ENCODE peak calls at places on chromosomes 3 and 15, in eight cellular contexts. Q is iPS DF 6.9, T is astrocyte, A is lower leg skin, S is iPS-NIHi11, O is HT-29, Z is iris pigment epithelial cell, P is posterior cingulate gyrus. X is an unnamed sample.

GRCh38 chr3:113847664-113848461 is 9.3 kb downstream of the GRAMD1C start:
- DNase-seq in Q (no peak), T (no peak), A (no peak), S (peak; percentile 12), O (peak; percentile 23), Z (no peak), P (no peak), X (no peak)

GRCh38 chr3:124383051-124383450 is 347.2 kb upstream of the UMPS start:
- DNase-seq in Q (no peak), T (no peak), A (no peak), S (no peak), O (no peak), Z (no peak), P (no peak), X (no peak)

GRCh38 chr3:112092439-112093179 is 6.4 kb downstream of the C3orf52 start:
- DNase-seq in Q (no peak), T (peak; percentile 67), A (no peak), S (peak; percentile 27), O (no peak), Z (no peak), P (no peak), X (no peak)

GRCh38 chr3:113697192-113698090 is 999 bp upstream of the USF3 start:
- DNase-seq in Q (no peak), T (no peak), A (peak; percentile 40), S (peak; percentile 27), O (peak; percentile 47), Z (peak; percentile 48), P (peak; percentile 17), X (peak; percentile 7)

GRCh38 chr15:68389936-68390790 is 41.8 kb downstream of the ITGA11 start:
- DNase-seq in Q (no peak), T (peak; percentile 87), A (no peak), S (no peak), O (no peak), Z (peak; percentile 77), P (peak; percentile 2), X (no peak)

GRCh38 chr3:195133462-195133861 is 137.5 kb downstream of the XXYLT1 start:
- DNase-seq in Q (no peak), T (peak; percentile 89), A (peak; percentile 80), S (no peak), O (peak; percentile 17), Z (no peak), P (peak; percentile 65), X (no peak)

GRCh38 chr3:40173291-40173710 is 136.2 kb upstream of the EIF1B start:
- DNase-seq in Q (no peak), T (no peak), A (no peak), S (no peak), O (no peak), Z (no peak), P (peak; percentile 76), X (no peak)

GRCh38 chr3:180947761-180948390 is 35.4 kb downstream of the FXR1 start:
- DNase-seq in Q (no peak), T (no peak), A (no peak), S (no peak), O (no peak), Z (no peak), P (no peak), X (no peak)

GRCh38 chr3:177647876-177648275 is 450.6 kb upstream of the TBL1XR1 start:
- DNase-seq in Q (no peak), T (no peak), A (no peak), S (no peak), O (no peak), Z (no peak), P (no peak), X (no peak)

GRCh38 chr15:32851619-32852416 is 134.0 kb downstream of the GREM1 start:
- DNase-seq in Q (no peak), T (peak; percentile 86), A (no peak), S (no peak), O (no peak), Z (peak; percentile 93), P (no peak), X (no peak)

GRCh38 chr3:78258798-78259197 is 1218.9 kb downstream of the ROBO2 start:
- DNase-seq in Q (no peak), T (peak; percentile 89), A (no peak), S (no peak), O (no peak), Z (peak; percentile 89), P (no peak), X (no peak)

GRCh38 chr3:162973518-162973917 is 1476.9 kb downstream of the OTOL1 start:
- DNase-seq in Q (no peak), T (no peak), A (no peak), S (no peak), O (no peak), Z (no peak), P (no peak), X (no peak)

GRCh38 chr15:89167267-89168176 is 53.9 kb downstream of the RLBP1 start:
- DNase-seq in Q (no peak), T (peak; percentile 91), A (no peak), S (no peak), O (peak; percentile 59), Z (peak; percentile 52), P (no peak), X (peak; percentile 10)

GRCh38 chr3:177203689-177204395 is 6.6 kb upstream of the TBL1XR1 start:
- DNase-seq in Q (no peak), T (no peak), A (no peak), S (no peak), O (no peak), Z (no peak), P (no peak), X (no peak)

GRCh38 chr3:54999159-54999558 is 71.3 kb upstream of the LRTM1 start:
- DNase-seq in Q (peak; percentile 60), T (peak; percentile 94), A (no peak), S (peak; percentile 76), O (peak; percentile 2), Z (peak; percentile 88), P (no peak), X (peak; percentile 2)

GRCh38 chr3:25471081-25471768 is 43.2 kb downstream of the RARB start:
- DNase-seq in Q (no peak), T (peak; percentile 56), A (no peak), S (no peak), O (no peak), Z (peak; percentile 91), P (no peak), X (no peak)

GRCh38 chr3:151383956-151384355 is 597 bp downstream of the P2RY12 start:
- DNase-seq in Q (no peak), T (no peak), A (no peak), S (no peak), O (no peak), Z (no peak), P (no peak), X (no peak)

GRCh38 chr15:49863431-49864205 is 242.8 kb downstream of the DTWD1 start:
- DNase-seq in Q (no peak), T (peak; percentile 89), A (no peak), S (no peak), O (no peak), Z (peak; percentile 95), P (no peak), X (no peak)

GRCh38 chr3:194777729-194778128 is 92.0 kb downstream of the FAM43A start:
- DNase-seq in Q (no peak), T (no peak), A (no peak), S (no peak), O (no peak), Z (no peak), P (no peak), X (no peak)

GRCh38 chr3:41026394-41027177 is 172.7 kb upstream of the CTNNB1 start:
- DNase-seq in Q (no peak), T (peak; percentile 58), A (peak; percentile 35), S (peak; percentile 32), O (no peak), Z (peak; percentile 95), P (peak; percentile 14), X (peak; percentile 35)

GRCh38 chr3:62873672-62874397 is 1.4 kb downstream of the CADPS start:
- DNase-seq in Q (peak; percentile 70), T (peak; percentile 50), A (peak; percentile 21), S (peak; percentile 73), O (no peak), Z (no peak), P (peak; percentile 57), X (no peak)

GRCh38 chr15:70146771-70147170 is 49.1 kb upstream of the TLE3 start:
- DNase-seq in Q (no peak), T (no peak), A (no peak), S (no peak), O (no peak), Z (no peak), P (no peak), X (no peak)